ENCODE peak calls at places on chromosomes 7 and 10, in six cellular contexts. I is spleen, X is body of pancreas, L is GM12891, N is H54, A is adrenal gland. W is an unnamed sample.

GRCh38 chr7:158244873-158245723 is 342.5 kb downstream of the PTPRN2 start:
- DNase-seq in L (no peak), N (no peak), X (no peak), I (peak), A (no peak), W (no peak)

GRCh38 chr10:92773776-92774175 is 74.5 kb upstream of the EXOC6 start:
- DNase-seq in L (no peak), N (no peak), I (no peak), A (no peak), X (no peak), W (no peak)

GRCh38 chr7:68088894-68089293 is 1092.3 kb downstream of the TYW1 start:
- DNase-seq in I (no peak), N (no peak), X (no peak), L (no peak), A (no peak), W (no peak)

GRCh38 chr7:33807779-33808482 is 97.4 kb upstream of the BMPER start:
- DNase-seq in A (no peak), N (peak), L (peak), X (peak), I (no peak), W (peak)

GRCh38 chr10:14587540-14588083 is 187.1 kb downstream of the FAM107B start:
- DNase-seq in I (no peak), X (no peak), N (no peak), A (no peak), L (no peak), W (no peak)

GRCh38 chr7:151114151-151115090 is 28.1 kb downstream of the AGAP3 start:
- DNase-seq in X (peak), I (no peak), N (peak), A (no peak), L (peak), W (no peak)

GRCh38 chr7:22865607-22865970 is 42.9 kb upstream of the TOMM7 start:
- DNase-seq in I (no peak), A (peak), X (no peak), N (no peak), L (no peak), W (no peak)

GRCh38 chr7:85612514-85612913 is 425.7 kb upstream of the SEMA3D start:
- DNase-seq in N (no peak), I (no peak), L (no peak), A (no peak), X (no peak), W (no peak)

GRCh38 chr10:69948261-69948660 is 104.4 kb upstream of the MACROH2A2 start:
- DNase-seq in I (peak), A (no peak), L (no peak), N (no peak), X (no peak), W (no peak)

GRCh38 chr10:7915923-7916322 is 97.6 kb downstream of the TAF3 start:
- DNase-seq in X (no peak), L (no peak), I (no peak), A (no peak), N (peak), W (peak)

GRCh38 chr7:51045319-51046102 is 262.8 kb upstream of the GRB10 start:
- DNase-seq in N (peak), L (no peak), X (peak), A (no peak), I (no peak), W (no peak)

GRCh38 chr7:103573479-103574058 is 127.6 kb upstream of the SLC26A5 start:
- DNase-seq in X (no peak), A (no peak), N (no peak), L (no peak), I (no peak), W (peak)

GRCh38 chr7:7276151-7276550 is 93.8 kb downstream of the C1GALT1 start:
- DNase-seq in L (no peak), A (no peak), I (no peak), N (no peak), X (no peak), W (no peak)

GRCh38 chr7:112377607-112378006 is 72.7 kb upstream of the IFRD1 start:
- DNase-seq in N (no peak), L (no peak), X (no peak), A (no peak), I (no peak), W (no peak)

GRCh38 chr10:106182542-106182941 is 982.0 kb downstream of the SORCS1 start:
- DNase-seq in A (no peak), I (no peak), N (no peak), X (peak), L (no peak), W (no peak)

GRCh38 chr7:50962962-50963374 is 180.3 kb upstream of the GRB10 start:
- DNase-seq in L (no peak), N (peak), X (peak), A (peak), I (no peak), W (peak)

GRCh38 chr10:12181065-12181775 is 14.5 kb downstream of the NUDT5 start:
- DNase-seq in L (no peak), I (peak), N (peak), X (no peak), A (no peak), W (no peak)

GRCh38 chr10:117375360-117376147 is at the start of gene PDZD8:
- DNase-seq in A (peak), N (peak), L (peak), X (peak), I (peak), W (peak)

GRCh38 chr10:117370205-117370604 is 5.0 kb downstream of the PDZD8 start:
- DNase-seq in N (no peak), L (no peak), I (no peak), X (no peak), A (no peak), W (no peak)

GRCh38 chr10:117374506-117375359 is 507 bp downstream of the PDZD8 start:
- DNase-seq in L (peak), X (peak), N (peak), I (peak), A (peak), W (peak)

DNA sequence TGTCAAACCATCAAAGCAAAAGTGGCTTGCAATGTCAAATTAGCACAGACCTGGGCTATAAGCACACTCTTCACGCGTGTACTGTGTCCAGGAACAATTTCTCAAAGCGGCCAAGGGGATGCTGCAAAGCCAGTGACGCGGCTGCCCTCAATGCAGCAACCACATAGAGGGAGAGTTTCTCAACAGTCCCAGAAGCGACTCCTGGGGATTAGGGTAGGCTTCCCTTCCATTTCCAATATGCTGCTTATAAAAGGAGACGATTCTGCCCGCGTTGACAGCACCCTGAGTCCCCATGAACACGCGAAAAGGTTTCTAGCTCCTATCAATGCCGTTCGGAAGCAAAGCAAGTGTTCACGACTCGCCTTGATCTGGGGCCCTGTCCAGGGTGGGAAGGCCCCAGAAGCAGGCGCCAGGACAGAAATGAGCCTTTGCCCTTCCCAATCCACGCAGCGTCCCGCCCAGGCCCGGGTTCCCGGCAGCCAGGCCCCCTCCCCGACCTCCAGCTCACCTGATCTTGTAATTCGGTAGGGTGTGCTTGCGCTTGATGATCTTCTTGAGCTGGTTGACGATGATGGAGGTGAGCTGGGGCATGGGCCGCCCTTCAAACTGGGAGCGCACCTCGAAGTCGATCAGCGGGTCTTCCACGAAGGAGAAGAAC is 1.3 kb downstream of the PDZD8 start:
- DNase-seq in I (peak), X (peak), A (peak), L (peak), N (peak), W (peak)
- TF ChIP-seq POLR2A in I (no peak), X (peak), A (peak), L (no peak), N (no peak), W (no peak)

GRCh38 chr7:79453266-79453557 is 255 bp downstream of the MAGI2 start:
- DNase-seq in N (peak), L (no peak), I (no peak), X (no peak), A (no peak), W (no peak)

GRCh38 chr7:79454325-79454960 is 976 bp upstream of the MAGI2 start:
- DNase-seq in N (no peak), X (no peak), A (peak), I (peak), L (no peak), W (no peak)

GRCh38 chr7:79455173-79455790 is 1.8 kb upstream of the MAGI2 start:
- DNase-seq in N (no peak), A (no peak), I (no peak), L (no peak), X (no peak), W (no peak)

GRCh38 chr7:79452495-79453265 is 787 bp downstream of the MAGI2 start:
- DNase-seq in I (peak), L (no peak), N (peak), X (no peak), A (peak), W (peak)

GRCh38 chr7:79453558-79454324 is at the start of gene MAGI2:
- DNase-seq in I (peak), A (peak), X (peak), N (peak), L (no peak), W (peak)
- TF ChIP-seq POLR2A in I (no peak), A (peak), X (peak), N (peak), L (no peak), W (peak)

GRCh38 chr10:81403451-81403850 is 471.5 kb upstream of the NRG3 start:
- DNase-seq in L (no peak), A (no peak), I (no peak), N (no peak), X (no peak), W (no peak)
- TF ChIP-seq POLR2A in L (no peak), A (no peak), I (no peak), N (no peak), X (no peak), W (no peak)

GRCh38 chr7:92835140-92835850 is 1.1 kb downstream of the CDK6 start:
- DNase-seq in X (peak), I (peak), A (peak), L (peak), N (peak), W (peak)

GRCh38 chr7:92835851-92836488 is 403 bp downstream of the CDK6 start:
- DNase-seq in I (peak), X (peak), L (peak), N (peak), A (peak), W (no peak)

GRCh38 chr7:92834661-92835139 is 1.7 kb downstream of the CDK6 start:
- DNase-seq in A (peak), N (no peak), I (no peak), L (no peak), X (peak), W (peak)

GRCh38 chr7:92837214-92837749 is 909 bp upstream of the CDK6 start:
- DNase-seq in N (no peak), A (no peak), I (no peak), X (no peak), L (no peak), W (peak)

DNA sequence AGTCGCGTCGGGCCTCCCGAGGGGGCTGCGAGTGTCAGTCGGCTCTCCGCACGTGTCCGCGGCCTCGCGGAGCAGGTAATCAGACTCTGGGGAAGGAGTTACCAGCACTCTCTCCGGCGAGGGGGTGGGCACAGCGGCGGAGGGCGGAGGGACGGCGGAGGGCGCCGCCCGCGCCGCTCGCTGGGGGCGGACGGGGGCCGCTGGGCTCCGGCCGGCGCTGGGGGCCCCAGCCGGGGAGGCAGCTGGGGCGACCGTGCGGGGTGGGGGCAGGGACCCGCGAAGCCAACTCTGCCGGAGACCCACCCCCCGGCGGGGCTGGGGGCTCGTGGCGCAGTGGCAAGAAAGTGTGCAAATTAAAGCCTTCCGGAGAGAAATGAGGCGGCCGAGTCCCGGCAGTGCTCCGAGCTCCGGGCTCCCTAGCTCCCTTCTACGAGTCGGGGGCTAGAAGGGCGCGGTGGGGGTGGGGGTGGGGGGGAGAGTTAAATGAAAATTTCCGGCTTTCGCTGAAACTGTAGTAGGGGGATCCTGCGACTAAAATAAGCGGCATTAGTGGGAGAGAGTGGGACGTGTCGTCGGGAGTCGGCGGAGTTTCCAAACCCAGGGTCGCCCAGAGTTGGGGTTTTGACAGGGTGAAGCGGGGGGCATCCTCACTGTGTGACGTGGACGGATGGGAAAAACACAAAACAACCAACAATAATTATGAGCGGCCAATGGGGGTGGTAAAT is at the start of gene CDK6:
- DNase-seq in A (peak), L (peak), N (peak), X (peak), I (peak), W (peak)
- TF ChIP-seq POLR2A in A (peak), L (no peak), N (peak), X (peak), I (no peak), W (no peak)

GRCh38 chr7:41828911-41829310 is 126.0 kb upstream of the INHBA start:
- DNase-seq in A (no peak), N (no peak), L (no peak), X (no peak), I (no peak), W (no peak)
- TF ChIP-seq POLR2A in A (no peak), N (no peak), L (no peak), X (no peak), I (no peak), W (no peak)

GRCh38 chr7:11413901-11414300 is 418.1 kb downstream of the THSD7A start:
- DNase-seq in L (no peak), A (no peak), X (no peak), N (no peak), I (no peak), W (no peak)
- TF ChIP-seq POLR2A in L (no peak), A (no peak), X (no peak), N (no peak), I (no peak), W (no peak)

DNA sequence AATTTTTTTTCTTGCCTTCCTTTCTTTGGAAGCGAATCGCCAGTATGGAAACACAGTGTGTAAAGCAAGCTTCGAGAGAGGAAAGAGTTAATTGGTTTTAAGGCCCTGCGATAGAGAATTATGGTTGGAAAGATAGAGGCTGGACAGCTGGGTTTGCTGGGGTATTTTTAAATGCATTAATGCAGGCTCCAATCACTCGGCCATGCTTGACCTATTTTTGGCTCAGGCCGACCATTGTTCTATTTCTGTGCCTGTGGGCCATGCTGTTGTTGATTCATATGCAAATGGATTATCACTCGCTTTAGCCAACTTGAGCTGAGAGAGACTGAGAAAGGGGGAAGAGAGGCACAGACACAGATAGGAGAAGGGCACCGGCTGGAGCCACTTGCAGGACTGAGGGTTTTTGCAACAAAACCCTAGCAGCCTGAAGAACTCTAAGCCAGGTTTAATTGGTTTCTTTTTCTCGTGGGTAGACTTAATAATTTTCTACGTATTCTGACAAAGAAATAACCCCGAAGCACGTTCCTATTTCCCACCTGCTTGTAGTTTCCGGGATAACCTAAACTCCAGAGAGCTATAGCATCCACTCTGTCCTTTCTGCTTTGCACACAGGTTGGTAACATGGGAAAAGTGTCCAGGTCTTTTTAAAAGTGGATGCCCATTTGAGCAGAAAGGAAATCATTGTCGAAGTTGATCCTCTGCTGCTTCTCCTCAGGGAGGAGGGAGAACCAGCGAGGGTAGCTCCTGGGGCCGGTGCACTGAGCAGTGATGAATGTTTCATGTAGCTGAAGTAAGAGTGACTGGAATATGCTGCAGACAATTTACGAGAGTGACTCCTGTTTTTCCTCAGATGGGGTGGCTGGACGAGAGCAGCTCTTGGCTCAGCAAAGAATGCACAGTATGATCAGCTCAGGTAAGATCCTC is at the start of gene HDAC9:
- DNase-seq in N (no peak), I (peak), X (peak), A (peak), L (no peak), W (peak)
- TF ChIP-seq POLR2A in N (no peak), I (no peak), X (no peak), A (no peak), L (peak), W (no peak)

DNA sequence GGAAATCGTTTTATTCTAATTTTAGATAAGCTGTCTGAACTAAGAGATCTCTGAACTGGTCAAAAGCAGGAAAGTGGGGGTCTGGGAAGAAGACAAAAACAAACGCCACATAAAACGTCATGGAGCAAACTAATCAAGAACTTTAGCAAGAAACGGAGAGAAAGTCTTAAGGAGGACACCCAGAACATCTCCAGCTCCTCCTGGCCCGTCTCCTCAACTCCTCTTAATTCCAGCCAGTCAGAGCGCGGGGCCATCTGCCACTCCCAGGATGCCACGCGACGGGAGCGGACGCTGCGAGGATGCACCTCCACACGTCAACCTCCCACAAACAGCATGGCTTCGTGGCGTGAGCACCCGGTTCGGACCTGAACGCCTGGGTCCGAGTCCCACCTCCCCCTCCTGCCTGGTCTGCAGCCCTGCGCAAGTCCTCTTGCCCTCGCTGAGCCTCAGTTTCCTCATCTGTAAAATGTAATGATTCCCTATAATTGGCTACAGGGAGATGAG is 598 bp downstream of the MMS19 start:
- DNase-seq in I (peak), A (peak), N (peak), L (peak), X (peak), W (peak)
- TF ChIP-seq POLR2A in I (no peak), A (no peak), N (peak), L (peak), X (no peak), W (peak)

DNA sequence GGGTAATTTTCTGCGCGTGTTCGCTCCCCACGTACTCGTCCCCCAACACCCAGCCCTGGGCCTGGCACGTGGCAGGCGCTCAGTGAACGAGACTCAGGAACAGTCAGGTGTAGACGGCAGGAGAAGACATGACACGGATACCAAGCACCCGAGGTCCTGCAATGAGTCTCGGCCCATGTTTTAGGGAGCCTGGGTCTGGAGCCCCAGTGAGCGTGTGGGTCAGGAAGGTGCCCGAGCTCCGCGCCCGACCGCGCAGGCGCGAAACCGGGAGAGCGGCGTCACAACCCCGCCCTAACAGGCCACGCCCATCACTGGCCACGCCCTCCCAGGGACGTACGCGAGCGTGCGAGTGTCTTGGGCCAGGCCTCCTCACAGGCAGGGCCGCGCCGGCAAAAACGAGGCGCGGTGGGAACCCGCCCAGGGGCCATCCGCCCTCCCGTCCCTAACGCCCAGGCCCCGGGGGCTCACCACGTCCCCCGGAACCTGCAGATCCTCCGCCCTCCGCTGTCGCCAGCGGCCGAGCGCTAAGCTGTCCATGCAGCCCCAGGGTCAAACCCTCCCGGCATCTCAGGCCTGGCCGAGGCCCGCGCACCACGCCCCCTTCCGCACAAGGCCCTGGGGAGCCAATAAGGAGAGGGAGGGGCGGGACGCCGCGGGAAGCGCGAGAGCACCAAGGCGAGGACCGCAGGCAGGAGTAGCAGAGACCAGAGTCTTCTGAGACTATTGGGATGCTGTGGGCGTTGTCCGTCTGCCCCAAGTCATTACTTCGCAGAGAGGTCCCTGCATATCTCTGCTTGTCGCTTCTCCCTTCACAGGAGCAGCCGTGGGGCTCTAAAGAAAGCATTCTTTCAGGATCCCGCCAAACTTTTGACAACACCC is at the start of gene C10orf143:
- DNase-seq in N (peak), X (peak), A (peak), I (peak), L (peak), W (peak)
- TF ChIP-seq POLR2A in N (no peak), X (peak), A (peak), I (peak), L (peak), W (peak)

W was measured in endothelial cell of umbilical vein.